ENCODE peak calls at places on chromosomes 12 and 14, in four cellular contexts. Z is K562, U is HepG2, F is GM12878. Y is an unnamed sample. For H3K27me3, the result is how much of the 10 kb centered on the place peaks cover.

GRCh38 chr14:55532645-55533309 is 47.2 kb upstream of the KTN1 start:
- DNase-seq in Z (no peak), U (no peak), F (no peak), Y (peak)

GRCh38 chr14:77458249-77458950 is 507 bp downstream of the AHSA1 start:
- DNase-seq in Z (peak), U (peak), F (no peak), Y (peak)

GRCh38 chr12:110426300-110426910 is 22.9 kb upstream of the ANAPC7 start:
- DNase-seq in Z (no peak), U (no peak), F (no peak), Y (no peak)

GRCh38 chr14:102776761-102777710 is at the start of gene TRAF3:
- DNase-seq in Z (peak), U (no peak), F (no peak), Y (peak)

GRCh38 chr14:96501383-96501745 is 818 bp upstream of the PAPOLA start:
- DNase-seq in Z (peak), U (no peak), F (no peak), Y (no peak)

GRCh38 chr14:54026671-54027070 is 70.0 kb upstream of the BMP4 start:
- DNase-seq in Z (no peak), U (no peak), F (no peak), Y (no peak)

GRCh38 chr14:105914738-105915385 is 388.5 kb downstream of the TMEM121 start:
- DNase-seq in Z (no peak), U (no peak), F (no peak), Y (no peak)

GRCh38 chr12:100593490-100593889 is 20.0 kb downstream of the GAS2L3 start:
- DNase-seq in Z (no peak), U (peak), F (no peak), Y (no peak)

GRCh38 chr14:51024377-51024776 is 70.5 kb downstream of the TRIM9 start:
- DNase-seq in Z (no peak), U (no peak), F (no peak), Y (no peak)

GRCh38 chr12:4118601-4119156 is 154.9 kb upstream of the CCND2 start:
- DNase-seq in Z (no peak), U (no peak), F (peak), Y (no peak)

GRCh38 chr12:1916396-1917171 is 1.9 kb downstream of the CACNA2D4 start:
- DNase-seq in Z (peak), U (no peak), F (no peak), Y (no peak)

GRCh38 chr12:41680155-41680554 is 464.5 kb downstream of the GXYLT1 start:
- DNase-seq in Z (no peak), U (no peak), F (no peak), Y (no peak)

GRCh38 chr12:81502912-81503695 is 256.0 kb downstream of the PPFIA2 start:
- DNase-seq in Z (no peak), U (no peak), F (no peak), Y (no peak)

GRCh38 chr14:91351508-91351853 is 66.1 kb downstream of the CCDC88C start:
- DNase-seq in Z (no peak), U (no peak), F (no peak), Y (no peak)

GRCh38 chr14:89293349-89293916 is 123.6 kb downstream of the FOXN3 start:
- DNase-seq in Z (no peak), U (no peak), F (no peak), Y (peak)

GRCh38 chr12:9897524-9897923 is 16.2 kb downstream of the KLRF2 start:
- DNase-seq in Z (no peak), U (no peak), F (no peak), Y (no peak)

GRCh38 chr14:41604793-41605534 is 1.7 kb upstream of the LRFN5 start:
- DNase-seq in Z (no peak), U (no peak), F (no peak), Y (peak)

GRCh38 chr14:32648434-32648833 is 290.2 kb upstream of the NPAS3 start:
- DNase-seq in Z (no peak), U (no peak), F (no peak), Y (no peak)

GRCh38 chr14:45185110-45185814 is 49.5 kb downstream of the FANCM start:
- DNase-seq in Z (no peak), U (no peak), F (no peak), Y (no peak)

GRCh38 chr14:65333926-65334687 is 78.4 kb upstream of the FUT8 start:
- DNase-seq in Z (no peak), U (no peak), F (no peak), Y (peak)

GRCh38 chr12:39006286-39006685 is 100.9 kb upstream of the CPNE8 start:
- DNase-seq in Z (no peak), U (no peak), F (no peak), Y (no peak)

GRCh38 chr12:59113831-59114273 is 193.5 kb upstream of the LRIG3 start:
- DNase-seq in Z (peak), U (peak), F (peak), Y (peak)

GRCh38 chr12:20063116-20063515 is 305.2 kb upstream of the PDE3A start:
- DNase-seq in Z (no peak), U (no peak), F (no peak), Y (no peak)

GRCh38 chr12:78002878-78003277 is 172.2 kb downstream of the NAV3 start:
- DNase-seq in Z (no peak), U (no peak), F (no peak), Y (no peak)

GRCh38 chr12:24759155-24759554 is 189.7 kb downstream of the BCAT1 start:
- DNase-seq in Z (peak), U (peak), F (no peak), Y (no peak)

GRCh38 chr12:132430838-132431826 is 58.8 kb upstream of the FBRSL1 start:
- DNase-seq in Z (no peak), U (no peak), F (no peak), Y (peak)
- H3K27me3 ChIP-seq in Z (under half), U (under half), F (under half), Y (half or more)

GRCh38 chr12:75477137-75477536 is 3.4 kb upstream of the GLIPR1 start:
- DNase-seq in Z (no peak), U (no peak), F (no peak), Y (no peak)

GRCh38 chr12:75474121-75474520 is 6.4 kb upstream of the GLIPR1 start:
- DNase-seq in Z (no peak), U (no peak), F (no peak), Y (no peak)

GRCh38 chr12:75471928-75472865 is 8.4 kb upstream of the GLIPR1 start:
- DNase-seq in Z (no peak), U (no peak), F (no peak), Y (no peak)

GRCh38 chr12:75478395-75478794 is 2.2 kb upstream of the GLIPR1 start:
- DNase-seq in Z (no peak), U (no peak), F (peak), Y (no peak)

DNA sequence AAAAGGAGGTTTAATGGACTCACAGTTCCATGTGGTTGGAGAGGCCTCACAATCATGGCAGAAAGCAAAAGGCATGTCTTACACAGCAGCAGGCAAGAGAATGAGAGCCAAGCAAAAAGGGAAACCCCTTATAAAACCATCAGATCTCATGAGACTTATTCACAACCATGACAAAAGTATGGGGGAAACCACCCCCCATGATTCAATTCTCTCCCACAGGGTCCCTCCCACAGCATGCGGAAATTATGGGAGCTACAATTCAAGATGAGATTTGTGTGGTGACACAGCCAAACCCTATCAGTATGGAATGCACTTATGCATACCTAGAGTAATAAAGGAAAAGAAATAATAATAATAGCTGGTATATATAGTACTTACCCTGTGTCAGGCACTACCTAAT is 4.5 kb upstream of the GLIPR1 start:
- DNase-seq in Z (no peak), U (no peak), F (no peak), Y (no peak)
- TF ChIP-seq JUNB in Z (no peak), U (no peak), F (no peak), Y (no peak)

GRCh38 chr14:61403411-61403810 is 82.0 kb downstream of the PRKCH start:
- DNase-seq in Z (no peak), U (no peak), F (peak), Y (no peak)
- H3K27me3 ChIP-seq in Z (under half), U (under half), F (under half), Y (under half)

DNA sequence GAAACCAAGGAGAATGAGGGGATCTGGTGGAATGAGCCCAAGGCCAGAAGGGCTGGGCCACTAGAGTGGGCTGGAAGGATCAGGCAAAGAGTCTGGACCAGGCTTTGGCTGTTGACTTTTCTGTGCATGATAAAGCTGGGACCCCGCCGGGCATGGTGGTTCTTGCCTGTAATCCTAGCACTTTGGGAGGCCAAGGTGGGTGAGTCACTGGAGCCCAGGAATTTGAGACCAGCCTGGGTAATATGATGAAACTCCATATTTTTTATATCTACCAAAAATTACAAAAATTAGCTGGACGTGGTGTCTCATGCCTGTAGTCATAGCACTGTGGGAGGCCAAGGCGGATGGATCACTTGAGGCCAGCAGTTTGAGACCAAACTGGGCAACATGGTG is 393 bp upstream of the KLHL33 start:
- DNase-seq in Z (no peak), U (no peak), F (no peak), Y (no peak)
- TF ChIP-seq JUNB in Z (no peak), U (no peak), F (no peak), Y (no peak)

Y was measured in GM23338.